ENCODE peak calls at places on chromosomes 16 and 17, in nine cellular contexts. B is Peyer's patch, T is spleen, J is ovary, O is right atrium auricular region, L is lung, Q is H1, R is uterus, X is neural progenitor cell. G is an unnamed sample. For H3K4me1, the result is how much of the 10 kb centered on the place peaks cover.

GRCh38 chr16:24681793-24682192 is 47.7 kb upstream of the TNRC6A start:
- DNase-seq in R (no peak), Q (no peak), B (no peak), X (no peak), O (no peak), L (no peak), T (no peak), J (no peak), G (no peak)

GRCh38 chr17:58324409-58325288 is 3.9 kb downstream of the TSPOAP1 start:
- DNase-seq in X (peak), R (peak), L (no peak), T (peak), J (peak), Q (peak), B (no peak), O (no peak), G (no peak)

GRCh38 chr17:76918811-76919210 is 50.6 kb downstream of the MGAT5B start:
- DNase-seq in J (no peak), O (no peak), B (no peak), R (no peak), T (no peak), Q (no peak), L (no peak), X (no peak), G (no peak)

GRCh38 chr16:27951752-27952151 is 111.8 kb downstream of the GSG1L start:
- DNase-seq in B (no peak), L (no peak), O (no peak), T (no peak), Q (no peak), X (no peak), R (no peak), J (no peak), G (no peak)

GRCh38 chr17:81219476-81220180 is 3.1 kb downstream of the CEP131 start:
- DNase-seq in T (no peak), B (no peak), O (no peak), R (no peak), L (no peak), X (no peak), Q (no peak), J (no peak), G (no peak)

GRCh38 chr17:49850772-49851386 is 3.0 kb upstream of the TAC4 start:
- DNase-seq in O (no peak), X (peak), R (no peak), T (peak), L (no peak), Q (peak), J (no peak), B (no peak), G (no peak)

GRCh38 chr16:57262841-57263584 is 18.0 kb downstream of the ARL2BP start:
- DNase-seq in X (no peak), T (peak), L (no peak), R (no peak), O (no peak), B (no peak), Q (no peak), J (no peak), G (peak)

GRCh38 chr16:79188115-79188779 is 412.3 kb downstream of the MAF start:
- DNase-seq in J (no peak), X (no peak), R (no peak), B (no peak), L (no peak), O (no peak), T (no peak), Q (no peak), G (no peak)

GRCh38 chr17:34852614-34853013 is 108.6 kb downstream of the CCT6B start:
- DNase-seq in L (no peak), J (no peak), Q (no peak), O (no peak), R (no peak), T (no peak), X (no peak), B (no peak), G (no peak)

GRCh38 chr17:38761612-38762011 is 9.1 kb downstream of the PSMB3 start:
- DNase-seq in Q (peak), T (peak), R (no peak), B (no peak), L (no peak), J (no peak), X (peak), O (no peak), G (no peak)

GRCh38 chr16:49857423-49858181 is 1.7 kb upstream of the ZNF423 start:
- DNase-seq in B (peak), X (peak), O (no peak), J (peak), Q (peak), T (peak), R (peak), L (peak), G (no peak)

GRCh38 chr17:83198366-83199341 is 119.2 kb downstream of the METRNL start:
- DNase-seq in L (no peak), R (no peak), J (peak), X (no peak), Q (no peak), O (no peak), T (peak), B (no peak), G (no peak)

GRCh38 chr16:78985736-78986605 is 614.6 kb downstream of the MAF start:
- DNase-seq in J (no peak), L (no peak), X (no peak), Q (no peak), O (no peak), T (no peak), R (no peak), B (no peak), G (no peak)

GRCh38 chr17:59753522-59754467 is 46.3 kb downstream of the VMP1 start:
- DNase-seq in L (no peak), J (no peak), Q (no peak), R (no peak), O (no peak), X (peak), T (no peak), B (no peak), G (no peak)

GRCh38 chr17:72416054-72416691 is 295.4 kb downstream of the SOX9 start:
- DNase-seq in J (no peak), R (no peak), T (no peak), L (no peak), X (peak), B (peak), Q (no peak), O (no peak), G (peak)

GRCh38 chr17:16338391-16338790 is 14.9 kb downstream of the CENPV start:
- DNase-seq in L (no peak), R (no peak), O (no peak), T (no peak), Q (no peak), J (no peak), B (no peak), X (no peak), G (no peak)

GRCh38 chr16:81324808-81325207 is 10.0 kb downstream of the GAN start:
- DNase-seq in Q (no peak), O (no peak), X (no peak), L (no peak), J (no peak), R (no peak), T (no peak), B (no peak), G (no peak)

GRCh38 chr17:42118545-42118944 is 2.6 kb downstream of the KAT2A start:
- DNase-seq in T (no peak), O (no peak), Q (peak), B (no peak), X (peak), J (no peak), R (no peak), L (no peak), G (no peak)

GRCh38 chr17:8015957-8016631 is 13.7 kb downstream of the GUCY2D start:
- DNase-seq in O (no peak), R (no peak), X (peak), B (no peak), L (peak), Q (peak), T (peak), J (no peak), G (no peak)

GRCh38 chr17:79294459-79295071 is 219.9 kb downstream of the ENGASE start:
- DNase-seq in Q (peak), B (peak), J (peak), X (peak), R (peak), T (no peak), O (no peak), L (peak), G (no peak)

GRCh38 chr16:68072038-68072695 is 13.0 kb upstream of the NFATC3 start:
- DNase-seq in O (no peak), X (no peak), R (no peak), B (peak), J (peak), T (no peak), Q (peak), L (no peak), G (peak)

GRCh38 chr17:4978720-4979119 is 8.8 kb downstream of the CAMTA2 start:
- DNase-seq in Q (no peak), J (no peak), L (no peak), R (no peak), X (no peak), T (no peak), B (no peak), O (no peak), G (no peak)

GRCh38 chr17:48575673-48576478 is 2.3 kb downstream of the HOXB4 start:
- DNase-seq in Q (no peak), L (no peak), X (peak), J (no peak), R (no peak), T (no peak), B (no peak), O (no peak), G (no peak)
- H3K4me1 ChIP-seq in Q (under half), L (under half), X (under half), J (under half), R (under half), T (under half), B (under half), O (under half), G (under half)

GRCh38 chr17:33290156-33290697 is 2.9 kb downstream of the ASIC2 start:
- DNase-seq in R (no peak), B (no peak), X (no peak), J (no peak), T (no peak), O (no peak), L (no peak), Q (no peak), G (no peak)

GRCh38 chr17:33294994-33295393 is 1.9 kb upstream of the ASIC2 start:
- DNase-seq in Q (no peak), J (no peak), L (no peak), B (no peak), R (no peak), X (no peak), T (no peak), O (no peak), G (no peak)

GRCh38 chr17:33292184-33292980 is 713 bp downstream of the ASIC2 start:
- DNase-seq in L (no peak), J (no peak), X (peak), O (no peak), B (peak), T (no peak), Q (peak), R (peak), G (no peak)

GRCh38 chr17:33291248-33292183 is 1.6 kb downstream of the ASIC2 start:
- DNase-seq in B (peak), T (peak), O (no peak), Q (peak), R (no peak), J (no peak), X (peak), L (no peak), G (no peak)

DNA sequence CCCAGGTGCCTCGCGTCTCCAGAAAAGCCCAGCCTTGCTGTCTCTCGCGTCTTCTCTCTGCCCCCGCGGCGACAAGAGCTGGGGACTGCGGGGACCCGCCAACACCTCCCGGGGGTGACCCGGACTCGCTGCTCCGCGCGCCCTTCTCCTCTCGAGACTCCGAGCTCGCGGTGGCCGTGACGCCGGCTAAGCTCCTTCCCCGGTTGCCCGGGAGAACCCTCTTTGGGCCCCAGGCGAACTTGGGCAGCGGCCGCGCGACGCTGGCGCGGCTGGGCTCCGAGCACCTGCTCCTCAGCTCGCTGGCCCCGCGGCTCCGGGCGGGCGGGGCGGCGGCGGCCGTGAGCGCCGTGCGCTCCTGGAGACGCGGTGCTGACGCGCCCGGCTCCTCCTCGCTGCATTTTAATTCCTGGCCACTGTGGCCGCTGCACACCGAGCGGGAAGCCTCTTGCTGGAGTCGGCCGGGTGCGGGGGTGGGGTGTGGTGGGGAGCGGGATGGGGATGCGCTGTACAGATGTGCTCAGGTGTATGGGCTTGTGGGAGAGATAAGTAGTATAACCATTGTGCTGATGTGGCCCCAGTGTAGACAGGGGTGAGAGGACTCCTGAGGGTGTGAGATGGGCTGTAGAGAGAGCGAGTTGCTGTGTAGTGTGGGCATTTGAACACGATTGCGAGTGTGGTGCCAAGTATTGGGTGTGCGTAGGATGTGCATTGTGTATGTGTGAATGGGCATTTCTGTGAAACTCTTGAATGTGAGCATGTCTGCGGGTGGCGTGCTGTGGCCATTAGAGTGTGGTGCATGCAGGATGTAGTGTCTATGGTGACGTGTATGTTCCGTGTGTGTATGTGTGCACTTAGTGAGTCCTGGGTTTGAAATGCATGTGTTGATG is at the start of gene ASIC2:
- DNase-seq in R (no peak), J (no peak), L (no peak), T (peak), B (peak), Q (peak), O (no peak), X (peak), G (peak)
- TF ChIP-seq CTCF in R (no peak), J (no peak), L (no peak), T (no peak), B (peak), Q (peak), O (no peak), X (peak), G (peak)

DNA sequence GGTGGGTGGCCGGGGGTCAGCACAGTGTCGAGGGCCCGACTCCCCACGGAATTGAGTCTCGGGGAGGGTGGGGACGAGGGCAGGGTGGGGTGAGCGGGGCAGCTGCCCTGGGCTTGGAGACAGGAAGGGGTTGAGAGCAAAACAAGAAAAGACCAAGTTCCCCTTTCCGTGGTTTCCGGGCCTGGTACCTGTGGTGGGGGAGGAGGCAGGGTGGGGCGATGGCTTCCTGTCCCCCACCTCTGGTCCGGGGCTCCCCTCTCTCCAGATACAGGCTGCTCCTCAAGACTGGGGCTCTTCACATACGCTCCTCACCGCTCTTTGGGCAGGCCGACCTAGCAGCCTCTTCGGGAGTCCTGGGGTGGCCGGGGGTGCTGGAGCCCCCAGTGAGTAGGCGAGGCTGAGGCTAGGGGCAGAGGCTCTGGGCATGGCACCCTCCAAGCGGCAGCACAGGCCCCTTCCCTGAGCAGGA is 593 bp downstream of the CORO1A start:
- DNase-seq in B (peak), R (peak), T (peak), Q (no peak), X (no peak), O (no peak), L (peak), J (peak), G (no peak)
- H3K4me3 ChIP-seq in B (peak), R (peak), T (peak), Q (peak), X (peak), O (peak), L (peak), J (peak), G (peak)

GRCh38 chr16:55510185-55510805 is 1.4 kb downstream of the LPCAT2 start:
- DNase-seq in T (no peak), B (no peak), J (no peak), L (no peak), O (no peak), X (no peak), Q (no peak), R (no peak), G (no peak)
- H3K4me1 ChIP-seq in T (under half), B (under half), J (under half), L (under half), O (under half), X (under half), Q (under half), R (under half), G (under half)

GRCh38 chr16:2056077-2056476 is 8.3 kb downstream of the TSC2 start:
- DNase-seq in O (no peak), B (no peak), L (no peak), T (no peak), Q (no peak), X (no peak), R (no peak), J (no peak), G (no peak)

GRCh38 chr16:2057438-2057837 is 9.7 kb downstream of the TSC2 start:
- DNase-seq in T (no peak), X (no peak), L (no peak), B (no peak), O (no peak), J (no peak), Q (no peak), R (no peak), G (no peak)

GRCh38 chr16:2058901-2059300 is 11.1 kb downstream of the TSC2 start:
- DNase-seq in X (peak), Q (no peak), J (no peak), B (no peak), L (no peak), R (no peak), T (no peak), O (no peak), G (no peak)

GRCh38 chr16:2054543-2055245 is 6.9 kb downstream of the TSC2 start:
- DNase-seq in J (no peak), Q (no peak), O (no peak), T (no peak), B (peak), R (no peak), L (no peak), X (no peak), G (no peak)

GRCh38 chr16:2056681-2057407 is 9.1 kb downstream of the TSC2 start:
- DNase-seq in O (no peak), L (no peak), T (no peak), J (no peak), X (peak), B (no peak), Q (no peak), R (no peak), G (no peak)
- TF ChIP-seq CTCF in O (no peak), L (no peak), T (no peak), J (no peak), X (peak), B (no peak), Q (peak), R (no peak), G (no peak)

G was measured in RWPE2.